ENCODE peak calls at places on chromosomes 16 and 17, in four cellular contexts. I is GM12878, Q is H1, J is K562. B is an unnamed sample.

GRCh38 chr17:74368341-74369152 is 1.2 kb downstream of the GPR142 start:
- DNase-seq in J (peak), I (no peak), Q (peak), B (peak)

GRCh38 chr17:32117399-32117798 is 24.9 kb upstream of the RHOT1 start:
- DNase-seq in J (no peak), Q (peak), I (no peak), B (no peak)

GRCh38 chr17:48546187-48546923 is 1.4 kb upstream of the HOXB2 start:
- DNase-seq in Q (no peak), I (no peak), J (no peak), B (peak)

GRCh38 chr16:86614699-86615098 is 36.4 kb downstream of the FOXL1 start:
- DNase-seq in I (no peak), Q (no peak), J (no peak), B (no peak)

GRCh38 chr17:28950017-28950751 is 1.1 kb downstream of the PHF12 start:
- DNase-seq in Q (peak), J (peak), I (no peak), B (peak)

GRCh38 chr17:77286641-77287431 is 146.1 kb downstream of the SEC14L1 start:
- DNase-seq in Q (no peak), I (no peak), J (no peak), B (peak)

GRCh38 chr16:22318690-22319358 is 21.6 kb downstream of the POLR3E start:
- DNase-seq in Q (peak), I (no peak), J (peak), B (peak)

GRCh38 chr16:17320009-17320408 is 150.8 kb downstream of the XYLT1 start:
- DNase-seq in I (no peak), J (no peak), Q (no peak), B (no peak)

GRCh38 chr16:81900456-81900855 is 110.8 kb downstream of the SDR42E1 start:
- DNase-seq in J (no peak), I (no peak), Q (no peak), B (no peak)

GRCh38 chr16:51553910-51554309 is 402.8 kb upstream of the SALL1 start:
- DNase-seq in Q (no peak), J (no peak), I (no peak), B (peak)

GRCh38 chr16:81711609-81712329 is 67.3 kb upstream of the PLCG2 start:
- DNase-seq in I (no peak), J (peak), Q (no peak), B (peak)

GRCh38 chr17:76382305-76382802 is 2.1 kb upstream of the SPHK1 start:
- DNase-seq in Q (peak), J (peak), I (no peak), B (peak)

GRCh38 chr17:81523139-81524062 is 4.8 kb upstream of the FSCN2 start:
- DNase-seq in I (no peak), J (peak), Q (peak), B (peak)

GRCh38 chr16:50535506-50536257 is 12.5 kb upstream of the NKD1 start:
- DNase-seq in Q (no peak), I (no peak), J (no peak), B (no peak)

GRCh38 chr16:86061318-86061695 is 162.3 kb downstream of the IRF8 start:
- DNase-seq in Q (no peak), J (no peak), I (no peak), B (no peak)

GRCh38 chr16:76676356-76676755 is 399.2 kb downstream of the CNTNAP4 start:
- DNase-seq in J (no peak), Q (no peak), I (no peak), B (no peak)

GRCh38 chr17:11852231-11852630 is 145.0 kb downstream of the ZNF18 start:
- DNase-seq in J (no peak), I (no peak), Q (no peak), B (no peak)

GRCh38 chr16:51262428-51262827 is 111.4 kb upstream of the SALL1 start:
- DNase-seq in Q (no peak), I (no peak), J (no peak), B (no peak)

GRCh38 chr17:32927724-32928526 is at the start of gene TMEM98:
- DNase-seq in J (peak), Q (peak), I (no peak), B (peak)

GRCh38 chr16:8776193-8776592 is 21.2 kb downstream of the TMEM186 start:
- DNase-seq in I (no peak), Q (no peak), J (no peak), B (no peak)

GRCh38 chr16:73616186-73616585 is 568.3 kb upstream of the ZFHX3 start:
- DNase-seq in I (no peak), Q (no peak), J (peak), B (no peak)

GRCh38 chr16:67101683-67102082 is 8.1 kb upstream of the PHAF1 start:
- DNase-seq in J (no peak), I (no peak), Q (no peak), B (peak)

GRCh38 chr17:6981426-6981825 is 14.4 kb upstream of the ALOX12 start:
- DNase-seq in I (no peak), Q (no peak), J (no peak), B (no peak)

GRCh38 chr16:51875834-51876725 is 670.9 kb downstream of the TOX3 start:
- DNase-seq in I (no peak), J (no peak), Q (no peak), B (no peak)

GRCh38 chr16:89123831-89124100 is 30.1 kb downstream of the ACSF3 start:
- DNase-seq in I (no peak), Q (no peak), J (no peak), B (no peak)

DNA sequence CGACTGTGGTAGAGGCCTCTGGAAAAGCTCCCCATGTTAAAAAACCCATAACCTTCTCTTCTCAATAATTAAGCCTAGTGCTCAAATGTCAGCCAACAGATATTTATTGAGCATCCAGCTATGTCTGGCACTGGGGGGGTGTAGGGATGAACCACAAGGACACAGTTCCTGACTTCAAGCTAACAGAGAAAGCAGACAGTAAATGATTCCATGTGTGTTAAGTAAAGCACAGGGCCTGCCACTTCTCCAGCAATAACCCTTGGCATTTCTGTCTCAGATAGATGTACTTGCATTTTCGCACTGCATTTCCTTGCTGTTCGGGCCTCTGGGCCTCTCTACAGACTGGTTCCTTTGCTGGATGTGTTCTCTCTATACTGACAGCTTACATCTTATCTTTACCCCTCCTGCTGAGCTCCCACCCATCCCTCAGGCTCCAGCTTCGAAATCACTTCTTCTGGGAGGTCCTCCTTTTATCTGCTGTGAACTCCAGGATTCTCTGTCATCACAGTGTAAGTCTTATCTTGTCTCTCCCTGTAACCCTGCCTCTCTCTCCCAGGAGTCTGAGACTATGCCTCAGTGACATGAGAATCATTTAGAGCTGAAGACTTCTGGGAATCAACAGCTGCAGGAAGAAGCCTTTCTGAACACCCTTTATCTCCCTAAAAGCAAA is 148.0 kb upstream of the HS3ST3A1 start:
- DNase-seq in Q (no peak), I (no peak), J (no peak), B (no peak)
- TF ChIP-seq CHD1 in Q (no peak), I (no peak), J (no peak), B (no peak)

DNA sequence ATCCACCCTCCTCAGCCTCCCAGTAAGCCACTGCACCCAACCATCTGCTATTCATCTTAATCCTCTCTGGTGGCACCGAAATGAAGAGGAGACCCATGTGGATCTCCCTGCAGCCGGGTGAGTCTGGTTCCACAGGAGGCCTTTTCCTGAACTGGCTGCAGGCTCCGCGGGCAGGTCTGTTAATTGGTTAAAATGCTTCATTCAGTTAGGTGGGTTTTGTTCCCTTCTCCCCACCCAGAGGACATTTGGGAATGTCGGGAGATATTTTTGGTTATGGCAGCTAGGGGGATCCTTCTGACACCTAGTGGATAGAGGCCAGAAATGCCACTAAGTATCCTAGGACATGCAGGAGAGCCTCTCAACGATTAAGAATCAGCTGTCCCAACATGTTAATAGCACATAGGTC is 16.7 kb downstream of the C16orf54 start:
- DNase-seq in Q (no peak), J (peak), I (no peak), B (peak)
- TF ChIP-seq CHD1 in Q (no peak), J (no peak), I (no peak), B (no peak)

GRCh38 chr17:21463779-21464407 is 87.7 kb downstream of the KCNJ12 start:
- DNase-seq in I (no peak), Q (peak), J (no peak), B (no peak)
- TF ChIP-seq CHD1 in I (no peak), Q (no peak), J (no peak), B (no peak)

DNA sequence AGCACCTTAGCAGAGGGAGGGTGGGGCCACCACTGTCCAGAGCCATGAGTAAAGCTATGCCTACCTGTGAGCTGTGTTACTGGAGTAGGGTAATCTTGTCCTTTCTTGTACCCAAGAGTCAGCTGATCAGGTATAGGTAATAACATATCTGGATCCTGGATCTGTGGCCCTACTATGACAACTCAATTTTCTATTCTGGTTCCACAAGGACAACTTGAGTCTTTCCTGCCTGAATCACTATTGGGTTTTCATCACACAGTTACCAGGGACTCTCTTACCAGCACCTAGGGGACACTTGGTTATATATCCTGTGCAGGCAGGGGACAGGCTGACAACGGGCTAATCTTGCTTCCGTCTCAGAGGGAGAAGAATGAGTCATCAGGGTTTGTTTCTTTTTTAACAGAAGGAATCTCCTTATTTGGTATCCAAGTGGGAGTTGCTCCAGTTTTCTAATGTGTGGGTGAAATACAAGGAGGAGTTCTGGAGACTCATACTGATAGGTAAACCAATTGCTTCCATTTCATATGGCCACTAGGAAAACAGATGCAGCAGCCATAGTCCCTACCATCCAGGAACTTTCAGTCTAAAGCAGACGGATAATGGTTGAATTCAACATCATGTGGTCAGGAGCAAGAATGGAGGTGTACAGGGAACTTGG is 6.8 kb downstream of the ZNF267 start:
- DNase-seq in J (peak), I (peak), Q (no peak), B (peak)
- TF ChIP-seq CHD1 in J (no peak), I (no peak), Q (no peak), B (no peak)

GRCh38 chr17:37083461-37083860 is 134.7 kb downstream of the AATF start:
- DNase-seq in J (no peak), I (no peak), Q (no peak), B (no peak)

GRCh38 chr17:37081287-37081686 is 132.5 kb downstream of the AATF start:
- DNase-seq in J (no peak), Q (no peak), I (no peak), B (no peak)

GRCh38 chr17:37084375-37084774 is 135.6 kb downstream of the AATF start:
- DNase-seq in J (no peak), I (no peak), Q (no peak), B (no peak)

GRCh38 chr17:37082985-37083384 is 134.2 kb downstream of the AATF start:
- DNase-seq in Q (no peak), I (no peak), J (no peak), B (no peak)

DNA sequence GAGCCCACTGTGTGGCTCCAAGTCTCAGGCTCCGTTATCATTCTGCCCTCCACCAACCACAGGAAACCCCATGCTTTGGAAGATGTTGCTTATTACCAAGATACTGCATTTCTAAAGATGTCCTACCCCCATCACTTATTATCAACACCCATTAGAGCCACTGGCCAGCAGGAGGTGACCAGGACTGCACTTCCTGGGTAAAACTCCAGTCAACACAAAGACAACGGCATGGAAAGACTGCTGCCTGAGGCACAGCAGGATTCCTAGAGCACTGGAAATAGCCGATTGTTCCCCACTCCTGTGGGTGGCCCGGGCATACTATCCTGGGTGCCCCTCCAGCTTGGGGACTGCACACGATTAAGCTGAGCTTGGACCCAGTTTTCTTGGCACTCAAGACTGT is 133.7 kb downstream of the AATF start:
- DNase-seq in J (no peak), Q (no peak), I (no peak), B (no peak)
- TF ChIP-seq CHD1 in J (no peak), Q (no peak), I (no peak), B (no peak)

GRCh38 chr17:20922128-20922670 is 120.6 kb downstream of the USP22 start:
- DNase-seq in Q (no peak), J (no peak), I (no peak), B (peak)
- TF ChIP-seq CHD1 in Q (no peak), J (no peak), I (no peak), B (no peak)